ENCODE peak calls at places on chromosomes 3 and 15, in eight cellular contexts. V, T, Z, N, I, J, O and U are unnamed samples.
A peak's percentile ranks its signal among the peaks of the same experiment; 100 is the strongest.

GRCh38 chr3:125140011-125140813 is 72.3 kb downstream of the SLC12A8 start:
- DNase-seq in T (no peak), I (no peak), J (no peak), O (peak; percentile 39), N (peak; percentile 46), V (no peak), Z (no peak), U (peak; percentile 85)

GRCh38 chr15:43702174-43702573 is 8.5 kb downstream of the CKMT1A start:
- DNase-seq in I (no peak), J (no peak), N (no peak), V (no peak), Z (no peak), O (no peak), T (peak; percentile 62), U (no peak)

GRCh38 chr15:69603369-69604049 is 150.9 kb downstream of the RPLP1 start:
- DNase-seq in Z (no peak), T (no peak), O (no peak), V (no peak), I (no peak), J (no peak), N (no peak), U (no peak)

GRCh38 chr15:96807361-96807760 is 476.9 kb downstream of the NR2F2 start:
- DNase-seq in T (no peak), V (no peak), O (no peak), I (no peak), J (no peak), Z (no peak), N (no peak), U (no peak)

GRCh38 chr15:63365004-63365555 is 16.6 kb downstream of the CA12 start:
- DNase-seq in N (no peak), I (no peak), V (no peak), J (no peak), T (no peak), Z (no peak), O (no peak), U (no peak)

GRCh38 chr15:63327648-63328421 is 50.4 kb downstream of the APH1B start:
- DNase-seq in I (no peak), Z (peak; percentile 28), N (no peak), O (no peak), V (no peak), T (no peak), J (peak; percentile 9), U (no peak)

GRCh38 chr3:152403632-152404066 is 134.9 kb downstream of the MBNL1 start:
- DNase-seq in N (peak; percentile 27), T (peak; percentile 20), I (no peak), O (peak; percentile 50), J (peak; percentile 81), V (no peak), Z (no peak), U (no peak)

GRCh38 chr3:52453496-52454234 is at the start of gene TNNC1:
- DNase-seq in Z (no peak), T (no peak), N (no peak), J (peak; percentile 76), O (no peak), V (no peak), I (no peak), U (no peak)

GRCh38 chr3:173838644-173839043 is 441.1 kb downstream of the NLGN1 start:
- DNase-seq in T (no peak), I (no peak), V (no peak), N (no peak), Z (no peak), J (no peak), O (no peak), U (no peak)

GRCh38 chr3:145943994-145944393 is 217.0 kb downstream of the PLOD2 start:
- DNase-seq in N (no peak), T (no peak), V (no peak), O (no peak), I (no peak), J (no peak), Z (no peak), U (no peak)

GRCh38 chr15:95295905-95296618 is 1034.4 kb upstream of the NR2F2 start:
- DNase-seq in J (no peak), O (no peak), V (no peak), I (no peak), Z (no peak), T (no peak), N (no peak), U (peak; percentile 60)

GRCh38 chr3:123791417-123791816 is 92.7 kb downstream of the MYLK start:
- DNase-seq in O (peak; percentile 95), T (no peak), Z (no peak), N (peak; percentile 94), V (no peak), I (no peak), J (no peak), U (peak; percentile 88)

GRCh38 chr15:91559066-91559465 is 294.4 kb upstream of the SLCO3A1 start:
- DNase-seq in O (no peak), J (no peak), T (no peak), V (no peak), N (no peak), I (no peak), Z (no peak), U (no peak)

GRCh38 chr15:35397027-35397426 is 148.9 kb downstream of the DPH6 start:
- DNase-seq in O (no peak), T (no peak), N (no peak), J (no peak), Z (no peak), I (no peak), V (no peak), U (no peak)

DNA sequence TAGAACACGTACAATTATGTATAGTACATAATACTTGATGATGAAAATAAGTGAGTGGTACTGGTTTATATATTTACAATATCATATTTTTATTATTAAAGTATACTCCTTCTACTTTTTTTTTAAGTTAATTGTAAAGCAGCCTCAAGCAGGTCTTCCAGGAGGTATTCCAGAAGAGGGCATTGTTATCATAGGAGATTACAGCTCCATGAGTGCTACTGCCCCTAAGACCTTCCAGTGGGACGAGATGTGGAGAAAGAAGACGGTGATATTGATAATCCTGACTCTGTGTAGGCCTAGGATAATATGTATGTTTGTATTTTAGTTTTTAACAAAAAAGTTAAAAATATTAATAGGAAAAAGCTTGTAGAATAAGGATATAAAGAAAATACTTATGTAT is 40.3 kb upstream of the SCN5A start:
- DNase-seq in T (no peak), Z (no peak), V (no peak), N (peak; percentile 3), I (no peak), J (no peak), O (peak; percentile 12), U (no peak)
- H3K4me3 ChIP-seq in T (no peak overlapping the region), Z (no peak overlapping the region), V (no peak overlapping the region), N (no peak overlapping the region), I (no peak overlapping the region), J (no peak overlapping the region), O (no peak overlapping the region), U (no peak overlapping the region)

GRCh38 chr3:24149032-24149431 is 203.9 kb downstream of the NR1D2 start:
- DNase-seq in O (no peak), Z (no peak), J (no peak), I (no peak), T (no peak), V (no peak), N (no peak), U (no peak)
- TF ChIP-seq CTCF in O (no peak), Z (no peak), J (no peak), I (no peak), T (no peak), V (no peak), N (peak; percentile 10), U (no peak)

DNA sequence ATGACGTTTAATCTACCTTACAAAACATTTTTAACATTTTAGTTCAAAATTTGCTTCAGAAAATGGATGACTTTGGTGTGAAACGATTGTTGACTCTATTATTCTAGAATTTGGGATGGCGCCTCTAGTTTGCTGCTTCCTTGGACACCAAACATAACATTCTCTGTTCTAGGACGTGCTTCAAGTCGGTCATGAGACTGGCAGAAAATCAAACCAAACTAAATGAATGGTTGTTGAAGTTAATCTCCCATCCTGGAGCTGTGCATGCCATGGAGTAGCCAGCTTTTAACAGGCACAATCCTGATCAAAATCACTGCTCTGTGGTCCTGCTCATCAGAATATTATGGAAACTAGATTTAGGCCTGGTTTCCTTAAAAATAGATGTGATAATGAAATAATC is 9.6 kb upstream of the LRRFIP2 start:
- DNase-seq in T (no peak), J (no peak), V (no peak), Z (no peak), I (no peak), N (peak; percentile 22), O (peak; percentile 41), U (peak; percentile 89)
- H3K4me3 ChIP-seq in T (no peak overlapping the region), J (no peak overlapping the region), V (no peak overlapping the region), Z (no peak overlapping the region), I (no peak overlapping the region), N (no peak overlapping the region), O (peak overlapping the region; percentile 24), U (no peak overlapping the region)

GRCh38 chr3:168063122-168063521 is 32.6 kb downstream of the GOLIM4 start:
- DNase-seq in V (no peak), N (no peak), T (no peak), I (no peak), O (no peak), Z (no peak), J (no peak), U (no peak)

GRCh38 chr3:168058482-168058881 is 37.2 kb downstream of the GOLIM4 start:
- DNase-seq in T (no peak), N (no peak), O (no peak), I (no peak), J (no peak), Z (no peak), V (no peak), U (no peak)

GRCh38 chr3:168062679-168063078 is 33.0 kb downstream of the GOLIM4 start:
- DNase-seq in T (no peak), V (no peak), J (no peak), I (no peak), N (no peak), O (no peak), Z (no peak), U (no peak)

GRCh38 chr3:168060317-168060716 is 35.4 kb downstream of the GOLIM4 start:
- DNase-seq in V (no peak), N (no peak), T (no peak), O (no peak), J (no peak), Z (no peak), I (no peak), U (no peak)

GRCh38 chr3:168061332-168061996 is 34.3 kb downstream of the GOLIM4 start:
- DNase-seq in I (no peak), O (no peak), V (no peak), Z (no peak), J (no peak), T (no peak), N (no peak), U (no peak)
- TF ChIP-seq CTCF in I (no peak), O (no peak), V (no peak), Z (no peak), J (no peak), T (no peak), N (no peak), U (peak; percentile 21)

DNA sequence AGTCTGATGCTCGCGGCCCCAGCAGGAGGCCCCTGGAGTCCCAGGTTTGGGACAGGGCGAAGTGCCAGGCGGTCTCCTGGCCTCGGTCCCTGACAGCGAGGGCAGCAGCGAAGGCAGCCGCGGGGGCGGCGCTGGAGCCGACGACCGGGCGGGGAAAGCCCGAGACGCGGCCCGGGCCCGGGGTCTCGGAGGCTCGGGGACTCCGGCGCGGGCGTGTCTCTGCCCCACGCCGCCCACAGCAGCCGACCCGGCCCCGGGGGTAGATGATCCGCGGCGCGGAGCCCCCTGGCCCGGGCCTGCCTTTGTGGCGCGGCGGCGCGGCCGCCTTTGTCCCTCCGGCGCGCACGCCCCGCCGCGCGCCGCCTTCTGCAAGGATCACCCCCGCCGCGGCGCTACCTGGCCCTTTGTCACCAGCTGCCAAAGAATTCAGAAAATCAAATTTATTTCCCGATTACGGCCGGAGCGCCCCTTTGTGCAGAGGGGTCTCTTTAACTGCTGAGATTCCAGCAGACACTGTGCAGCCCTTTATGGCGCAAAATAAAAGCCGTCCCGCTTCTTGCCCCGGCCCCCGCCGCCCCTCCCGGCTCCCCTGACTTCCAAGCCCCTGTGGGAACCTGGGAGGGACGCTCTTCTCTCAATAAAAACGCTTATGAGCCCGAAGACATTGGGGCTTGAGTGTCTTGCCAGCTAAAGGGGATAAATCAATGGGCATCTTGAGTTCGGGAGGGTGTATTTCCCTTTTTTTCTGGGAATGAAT is 68.3 kb downstream of the HES1 start:
- DNase-seq in J (no peak), O (no peak), N (no peak), Z (no peak), I (no peak), T (no peak), V (peak; percentile 70), U (no peak)
- H3K4me3 ChIP-seq in J (peak overlapping the region; percentile 32), O (no peak overlapping the region), N (no peak overlapping the region), Z (peak overlapping the region; percentile 6), I (peak overlapping the region; percentile 32), T (peak overlapping the region; percentile 39), V (peak overlapping the region; percentile 43), U (no peak overlapping the region)